ENCODE peak calls at places on chromosomes 16 and 17, in ten cellular contexts. M is fibroblast of villous mesenchyme; O is choroid plexus epithelial cell; Q is dorsolateral prefrontal cortex; P is CD8-positive, alpha-beta memory T cell; J is aorta; H is uterus; W is A549; R is neuronal stem cell; Z is IMR-90. G is an unnamed sample.

GRCh38 chr17:16019347-16019746 is 19.7 kb downstream of the TTC19 start:
- DNase-seq in M (no peak), O (no peak), Q (no peak), P (no peak), J (no peak), H (no peak), W (no peak), R (no peak), Z (no peak), G (no peak)

GRCh38 chr17:57071991-57072944 is 12.8 kb upstream of the AKAP1 start:
- DNase-seq in M (peak), O (no peak), Q (no peak), P (no peak), J (no peak), H (no peak), W (no peak), R (no peak), Z (no peak), G (no peak)

GRCh38 chr16:21698169-21699032 is 34.6 kb downstream of the OTOA start:
- DNase-seq in M (no peak), O (no peak), Q (no peak), P (no peak), J (no peak), H (no peak), W (no peak), R (no peak), Z (no peak), G (no peak)

GRCh38 chr17:42748906-42749798 is 4.3 kb upstream of the EZH1 start:
- DNase-seq in M (no peak), O (no peak), Q (no peak), P (no peak), J (no peak), H (no peak), W (no peak), R (no peak), Z (no peak), G (no peak)

GRCh38 chr16:276360-277077 is 775 bp upstream of the RGS11 start:
- DNase-seq in M (no peak), O (no peak), Q (no peak), P (no peak), J (no peak), H (no peak), W (no peak), R (no peak), Z (no peak), G (no peak)

GRCh38 chr17:57849163-57849873 is 526 bp downstream of the MRPS23 start:
- DNase-seq in M (no peak), O (no peak), Q (no peak), P (no peak), J (no peak), H (no peak), W (no peak), R (no peak), Z (no peak), G (no peak)

GRCh38 chr16:14500791-14501190 is 129.3 kb downstream of the PARN start:
- DNase-seq in M (no peak), O (no peak), Q (no peak), P (no peak), J (no peak), H (no peak), W (no peak), R (no peak), Z (peak), G (no peak)

GRCh38 chr17:1515640-1516402 is 591 bp downstream of the INPP5K start:
- DNase-seq in M (peak), O (peak), Q (no peak), P (peak), J (no peak), H (peak), W (peak), R (peak), Z (peak), G (peak)

GRCh38 chr16:81442220-81442908 is 2.2 kb upstream of the CMIP start:
- DNase-seq in M (no peak), O (no peak), Q (no peak), P (no peak), J (no peak), H (no peak), W (no peak), R (no peak), Z (no peak), G (no peak)

GRCh38 chr16:64481497-64481896 is 640.4 kb downstream of the CDH11 start:
- DNase-seq in M (no peak), O (no peak), Q (no peak), P (no peak), J (no peak), H (no peak), W (no peak), R (no peak), Z (no peak), G (no peak)

GRCh38 chr16:11361751-11362742 is 16.8 kb downstream of the RMI2 start:
- DNase-seq in M (no peak), O (no peak), Q (no peak), P (peak), J (no peak), H (no peak), W (no peak), R (no peak), Z (no peak), G (peak)
- H3K4me3 ChIP-seq in M (no peak), O (no peak), Q (no peak), P (peak), J (no peak), H (no peak), W (no peak), R (no peak), Z (no peak), G (peak)

GRCh38 chr17:20097362-20097761 is 88.2 kb downstream of the SPECC1 start:
- DNase-seq in M (no peak), O (no peak), Q (no peak), P (no peak), J (no peak), H (no peak), W (no peak), R (no peak), Z (no peak), G (no peak)
- H3K4me3 ChIP-seq in M (no peak), O (no peak), Q (no peak), P (no peak), J (no peak), H (no peak), W (no peak), R (no peak), Z (no peak), G (no peak)

GRCh38 chr17:28597606-28598383 is 1.0 kb downstream of the SPAG5 start:
- DNase-seq in M (no peak), O (no peak), Q (no peak), P (no peak), J (no peak), H (no peak), W (no peak), R (no peak), Z (no peak), G (no peak)
- H3K4me3 ChIP-seq in M (peak), O (no peak), Q (no peak), P (peak), J (no peak), H (no peak), W (peak), R (peak), Z (peak), G (peak)

GRCh38 chr16:85751665-85752501 is 987 bp upstream of the C16orf74 start:
- DNase-seq in M (no peak), O (no peak), Q (no peak), P (no peak), J (no peak), H (no peak), W (no peak), R (no peak), Z (peak), G (no peak)
- H3K4me3 ChIP-seq in M (no peak), O (no peak), Q (no peak), P (no peak), J (no peak), H (no peak), W (peak), R (no peak), Z (no peak), G (no peak)

DNA sequence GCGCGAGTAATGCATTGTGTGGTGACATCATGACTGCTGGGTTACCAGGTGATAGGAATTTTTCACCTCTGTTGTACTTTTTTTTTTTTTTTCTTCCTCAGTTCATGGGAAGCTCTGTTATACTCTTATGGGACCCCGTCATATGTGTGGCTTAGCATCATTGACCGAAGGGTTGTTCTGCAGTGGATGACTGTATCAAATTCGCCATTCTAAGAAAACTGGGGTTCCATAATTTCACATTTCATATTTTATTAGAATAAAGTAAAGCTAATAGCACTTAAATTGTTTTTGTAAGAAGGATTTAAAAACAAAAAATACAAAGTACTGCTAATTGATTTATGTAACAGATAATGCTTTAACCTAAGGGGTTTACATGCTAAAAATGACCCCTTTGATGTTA is 32.0 kb upstream of the MRC2 start:
- DNase-seq in M (no peak), O (no peak), Q (no peak), P (no peak), J (no peak), H (no peak), W (no peak), R (no peak), Z (no peak), G (no peak)
- H3K4me3 ChIP-seq in M (no peak), O (no peak), Q (no peak), P (no peak), J (no peak), H (no peak), W (no peak), R (no peak), Z (no peak), G (no peak)

GRCh38 chr17:18187226-18187625 is 3.6 kb downstream of the ALKBH5 start:
- DNase-seq in M (peak), O (no peak), Q (no peak), P (no peak), J (no peak), H (no peak), W (no peak), R (no peak), Z (no peak), G (no peak)
- H3K4me3 ChIP-seq in M (peak), O (peak), Q (peak), P (peak), J (peak), H (peak), W (peak), R (no peak), Z (peak), G (no peak)

DNA sequence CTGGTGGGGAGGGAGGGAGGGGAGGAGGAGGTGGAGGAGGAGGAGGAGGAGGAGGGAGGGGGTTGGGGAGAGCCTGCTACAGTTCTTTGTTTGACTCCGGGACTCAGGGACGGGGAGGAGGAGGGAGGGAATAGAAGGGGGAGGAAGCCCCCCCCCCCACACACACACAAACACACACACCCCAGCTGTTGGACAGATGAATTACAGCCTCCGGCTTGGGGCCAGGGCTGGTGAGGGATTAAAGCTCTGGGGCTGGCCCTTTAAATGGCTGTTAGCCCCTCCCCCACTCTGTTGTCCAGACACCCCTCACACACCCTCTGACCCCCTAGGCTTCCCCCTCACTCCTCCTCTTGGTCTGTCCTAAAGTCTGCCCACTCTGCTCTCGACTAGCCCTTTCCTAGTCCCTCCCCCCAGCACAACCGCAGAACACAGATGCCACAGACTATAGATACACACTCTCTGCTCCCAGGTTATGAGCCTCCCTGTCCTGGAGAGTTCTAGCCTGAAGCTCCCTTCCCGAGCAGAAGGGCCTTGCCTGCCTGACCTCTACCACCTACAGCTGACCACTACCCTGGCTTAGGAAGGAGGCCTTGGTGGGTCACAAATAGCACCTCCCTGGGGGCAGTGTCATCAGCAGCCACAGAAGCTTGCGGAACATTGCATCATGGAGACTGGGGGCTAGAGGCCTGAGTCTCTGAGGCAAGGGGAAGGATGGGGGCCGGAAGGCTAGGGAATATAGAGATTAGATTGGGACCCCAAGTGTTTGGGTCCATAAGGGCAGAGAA is 4.5 kb downstream of the KDM6B start:
- DNase-seq in M (peak), O (peak), Q (no peak), P (no peak), J (peak), H (no peak), W (no peak), R (peak), Z (peak), G (peak)
- H3K4me3 ChIP-seq in M (peak), O (peak), Q (no peak), P (peak), J (no peak), H (peak), W (peak), R (peak), Z (peak), G (peak)

GRCh38 chr17:27407916-27408846 is 48.1 kb upstream of the KSR1 start:
- DNase-seq in M (peak), O (peak), Q (no peak), P (no peak), J (no peak), H (no peak), W (peak), R (no peak), Z (peak), G (no peak)
- H3K4me3 ChIP-seq in M (no peak), O (no peak), Q (no peak), P (no peak), J (no peak), H (no peak), W (no peak), R (no peak), Z (no peak), G (no peak)

G was measured in Jurkat, Clone E6-1.